ENCODE peak calls at places on chromosome 9, in ten cellular contexts. X is brain microvascular endothelial cell; N is fibroblast of mammary gland; M is body of pancreas; H is aorta; G is tibial artery; R is NB4; S is fibroblast of lung; B is naive thymus-derived CD4-positive, alpha-beta T cell; U is adipocyte. O is an unnamed sample.

GRCh38 chr9:121160025-121160424 is 41.6 kb downstream of the RAB14 start:
- DNase-seq in X (no peak), N (no peak), M (no peak), H (no peak), G (no peak), R (peak), S (no peak), B (no peak), U (no peak), O (no peak)

GRCh38 chr9:2234371-2234893 is 219.3 kb downstream of the SMARCA2 start:
- DNase-seq in X (no peak), N (no peak), M (no peak), H (no peak), G (no peak), R (peak), S (peak), B (no peak), U (peak), O (peak)

GRCh38 chr9:124411514-124412227 is 3.6 kb downstream of the PSMB7 start:
- DNase-seq in X (peak), N (peak), M (no peak), H (no peak), G (no peak), R (no peak), S (peak), B (no peak), U (peak), O (no peak)

GRCh38 chr9:21758540-21758939 is 43.9 kb upstream of the MTAP start:
- DNase-seq in X (no peak), N (peak), M (no peak), H (no peak), G (no peak), R (no peak), S (no peak), B (no peak), U (no peak), O (no peak)

GRCh38 chr9:115109486-115109885 is 8.5 kb downstream of the TNC start:
- DNase-seq in X (peak), N (peak), M (no peak), H (no peak), G (no peak), R (no peak), S (peak), B (no peak), U (peak), O (no peak)

GRCh38 chr9:136814725-136815421 is 7.1 kb downstream of the RABL6 start:
- DNase-seq in X (no peak), N (no peak), M (no peak), H (no peak), G (no peak), R (no peak), S (no peak), B (no peak), U (no peak), O (no peak)

GRCh38 chr9:136199391-136200288 is 5.3 kb downstream of the LHX3 start:
- DNase-seq in X (no peak), N (no peak), M (no peak), H (no peak), G (no peak), R (no peak), S (no peak), B (no peak), U (no peak), O (no peak)

GRCh38 chr9:125240649-125240999 is 519 bp downstream of the HSPA5 start:
- DNase-seq in X (no peak), N (peak), M (peak), H (peak), G (no peak), R (peak), S (peak), B (no peak), U (peak), O (no peak)

GRCh38 chr9:108743901-108744371 is 111.8 kb downstream of the ACTL7B start:
- DNase-seq in X (no peak), N (no peak), M (no peak), H (no peak), G (no peak), R (no peak), S (no peak), B (no peak), U (peak), O (no peak)

GRCh38 chr9:136941231-136942111 is 3.1 kb downstream of the FBXW5 start:
- DNase-seq in X (no peak), N (no peak), M (no peak), H (no peak), G (no peak), R (no peak), S (no peak), B (no peak), U (no peak), O (no peak)

GRCh38 chr9:120303519-120303918 is 276.4 kb downstream of the CDK5RAP2 start:
- DNase-seq in X (no peak), N (no peak), M (no peak), H (no peak), G (no peak), R (no peak), S (no peak), B (no peak), U (no peak), O (no peak)

GRCh38 chr9:99181621-99182020 is 40.1 kb downstream of the ALG2 start:
- DNase-seq in X (peak), N (peak), M (no peak), H (no peak), G (no peak), R (peak), S (peak), B (no peak), U (no peak), O (no peak)

GRCh38 chr9:17900604-17901003 is 321.7 kb downstream of the SH3GL2 start:
- DNase-seq in X (no peak), N (no peak), M (no peak), H (no peak), G (no peak), R (no peak), S (peak), B (no peak), U (no peak), O (no peak)

GRCh38 chr9:124486778-124487490 is 20.3 kb downstream of the NR5A1 start:
- DNase-seq in X (no peak), N (no peak), M (no peak), H (no peak), G (no peak), R (no peak), S (no peak), B (no peak), U (no peak), O (no peak)

GRCh38 chr9:130313103-130313858 is 47.7 kb downstream of the HMCN2 start:
- DNase-seq in X (no peak), N (no peak), M (no peak), H (peak), G (no peak), R (no peak), S (no peak), B (no peak), U (no peak), O (no peak)

GRCh38 chr9:95167998-95168397 is 149.5 kb downstream of the FANCC start:
- DNase-seq in X (peak), N (peak), M (peak), H (no peak), G (peak), R (peak), S (peak), B (peak), U (peak), O (no peak)

GRCh38 chr9:20358201-20358600 is 264.1 kb downstream of the MLLT3 start:
- DNase-seq in X (peak), N (peak), M (no peak), H (no peak), G (no peak), R (peak), S (peak), B (no peak), U (no peak), O (no peak)

GRCh38 chr9:117073539-117074336 is 341.1 kb downstream of the ASTN2 start:
- DNase-seq in X (peak), N (no peak), M (peak), H (no peak), G (no peak), R (peak), S (no peak), B (no peak), U (no peak), O (no peak)

GRCh38 chr9:136572003-136572595 is 26.3 kb upstream of the NOTCH1 start:
- DNase-seq in X (peak), N (no peak), M (no peak), H (no peak), G (no peak), R (no peak), S (peak), B (no peak), U (peak), O (no peak)

GRCh38 chr9:114072181-114073140 is 5.6 kb downstream of the AMBP start:
- DNase-seq in X (no peak), N (peak), M (peak), H (peak), G (peak), R (no peak), S (peak), B (no peak), U (peak), O (peak)

GRCh38 chr9:109817846-109818472 is 38.0 kb downstream of the PALM2AKAP2 start:
- DNase-seq in X (peak), N (peak), M (peak), H (peak), G (peak), R (peak), S (peak), B (no peak), U (peak), O (peak)

GRCh38 chr9:106830527-106831140 is 32.3 kb upstream of the ZNF462 start:
- DNase-seq in X (no peak), N (peak), M (peak), H (no peak), G (no peak), R (no peak), S (no peak), B (no peak), U (peak), O (peak)

GRCh38 chr9:16057541-16057940 is 504.7 kb downstream of the CCDC171 start:
- DNase-seq in X (no peak), N (no peak), M (no peak), H (no peak), G (no peak), R (no peak), S (no peak), B (no peak), U (no peak), O (no peak)

GRCh38 chr9:109166771-109167601 is at the start of gene FRRS1L:
- DNase-seq in X (no peak), N (no peak), M (no peak), H (no peak), G (no peak), R (no peak), S (no peak), B (no peak), U (peak), O (no peak)

GRCh38 chr9:9924369-9924768 is 688.4 kb downstream of the PTPRD start:
- DNase-seq in X (no peak), N (peak), M (no peak), H (no peak), G (no peak), R (no peak), S (peak), B (no peak), U (no peak), O (no peak)

GRCh38 chr9:72894342-72894741 is 58.5 kb downstream of the ALDH1A1 start:
- DNase-seq in X (peak), N (peak), M (no peak), H (no peak), G (no peak), R (no peak), S (peak), B (no peak), U (peak), O (no peak)

GRCh38 chr9:127856094-127856740 is 1.8 kb upstream of the ENG start:
- DNase-seq in X (no peak), N (no peak), M (no peak), H (no peak), G (no peak), R (no peak), S (no peak), B (no peak), U (no peak), O (no peak)

GRCh38 chr9:127855522-127855921 is 1.1 kb upstream of the ENG start:
- DNase-seq in X (no peak), N (no peak), M (no peak), H (no peak), G (no peak), R (no peak), S (no peak), B (no peak), U (no peak), O (no peak)

GRCh38 chr9:127854169-127854833 is at the start of gene ENG:
- DNase-seq in X (peak), N (peak), M (peak), H (peak), G (peak), R (no peak), S (peak), B (no peak), U (peak), O (peak)

GRCh38 chr9:127852829-127853228 is 1.6 kb downstream of the ENG start:
- DNase-seq in X (no peak), N (no peak), M (no peak), H (no peak), G (no peak), R (no peak), S (no peak), B (no peak), U (no peak), O (no peak)

GRCh38 chr9:127853312-127854168 is 918 bp downstream of the ENG start:
- DNase-seq in X (no peak), N (no peak), M (no peak), H (no peak), G (no peak), R (no peak), S (peak), B (no peak), U (peak), O (no peak)
- H3K4me3 ChIP-seq in X (peak), N (peak), M (no peak), H (peak), G (peak), R (no peak), S (peak), B (peak), U (peak), O (peak)

DNA sequence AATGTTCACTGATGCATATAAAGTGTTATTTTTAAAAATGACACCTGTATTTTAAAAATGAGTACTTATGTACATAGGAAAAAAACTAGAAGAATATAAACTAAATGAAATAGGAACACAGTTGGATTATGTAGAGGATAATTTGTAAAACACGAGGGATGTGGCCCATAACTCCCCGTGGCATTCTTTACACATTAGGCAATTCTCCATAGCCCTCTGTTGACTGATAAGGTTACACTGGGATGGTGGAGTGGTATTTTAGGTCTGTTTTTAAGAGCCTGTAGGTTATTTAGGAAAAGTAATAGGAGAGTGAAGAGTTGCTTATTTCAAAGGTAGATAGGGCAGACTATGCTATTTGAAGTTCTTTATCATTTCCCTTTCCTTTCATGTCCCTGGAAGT is 1.8 kb downstream of the CAVIN4 start:
- DNase-seq in X (peak), N (no peak), M (no peak), H (no peak), G (no peak), R (no peak), S (no peak), B (no peak), U (peak), O (no peak)
- H3K4me3 ChIP-seq in X (no peak), N (no peak), M (no peak), H (no peak), G (no peak), R (no peak), S (no peak), B (no peak), U (peak), O (no peak)

GRCh38 chr9:27429436-27429835 is 94.7 kb upstream of the IFNK start:
- DNase-seq in X (no peak), N (no peak), M (no peak), H (no peak), G (no peak), R (no peak), S (no peak), B (no peak), U (no peak), O (no peak)

GRCh38 chr9:27431573-27431972 is 92.5 kb upstream of the IFNK start:
- DNase-seq in X (no peak), N (no peak), M (no peak), H (no peak), G (no peak), R (no peak), S (peak), B (no peak), U (no peak), O (no peak)

GRCh38 chr9:27429917-27430316 is 94.2 kb upstream of the IFNK start:
- DNase-seq in X (no peak), N (no peak), M (no peak), H (no peak), G (no peak), R (no peak), S (no peak), B (no peak), U (no peak), O (no peak)

GRCh38 chr9:27432308-27432707 is 91.8 kb upstream of the IFNK start:
- DNase-seq in X (no peak), N (no peak), M (no peak), H (no peak), G (no peak), R (no peak), S (no peak), B (no peak), U (no peak), O (no peak)

GRCh38 chr9:27430754-27431540 is 93.1 kb upstream of the IFNK start:
- DNase-seq in X (no peak), N (no peak), M (no peak), H (no peak), G (no peak), R (no peak), S (no peak), B (no peak), U (no peak), O (no peak)
- H3K4me3 ChIP-seq in X (no peak), N (no peak), M (no peak), H (no peak), G (no peak), R (no peak), S (no peak), B (no peak), U (no peak), O (no peak)

DNA sequence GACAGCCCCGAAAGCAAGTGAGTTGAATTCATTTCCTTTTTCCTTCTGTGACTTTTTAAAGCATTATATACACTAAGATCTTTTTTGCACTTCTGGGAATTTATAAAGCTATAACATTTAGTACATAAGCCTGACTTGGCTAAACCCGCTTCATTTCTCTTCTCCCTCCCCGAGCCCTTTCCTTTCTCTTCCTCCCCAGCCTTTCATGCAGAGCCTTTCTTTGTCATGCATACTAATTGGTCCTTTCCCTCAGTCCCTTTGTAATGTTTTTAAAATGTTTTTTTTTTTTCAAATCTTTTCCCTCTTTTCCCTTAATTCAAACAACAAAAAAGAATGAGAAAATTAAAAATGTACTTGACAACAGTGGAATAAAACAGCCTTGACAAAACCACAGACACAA is 246.4 kb downstream of the PSAT1 start:
- DNase-seq in X (no peak), N (no peak), M (no peak), H (no peak), G (no peak), R (no peak), S (no peak), B (no peak), U (no peak), O (no peak)
- H3K4me3 ChIP-seq in X (no peak), N (no peak), M (no peak), H (no peak), G (no peak), R (no peak), S (no peak), B (no peak), U (no peak), O (no peak)

GRCh38 chr9:134455951-134456739 is 129.9 kb downstream of the RXRA start:
- DNase-seq in X (peak), N (peak), M (peak), H (peak), G (peak), R (peak), S (peak), B (peak), U (peak), O (peak)

GRCh38 chr9:134457321-134457923 is 131.2 kb downstream of the RXRA start:
- DNase-seq in X (no peak), N (no peak), M (no peak), H (no peak), G (no peak), R (no peak), S (no peak), B (no peak), U (no peak), O (no peak)

GRCh38 chr9:134458111-134458845 is 132.0 kb downstream of the RXRA start:
- DNase-seq in X (no peak), N (peak), M (no peak), H (peak), G (no peak), R (no peak), S (peak), B (no peak), U (peak), O (no peak)

GRCh38 chr9:134455537-134455936 is 129.3 kb downstream of the RXRA start:
- DNase-seq in X (no peak), N (no peak), M (no peak), H (peak), G (no peak), R (no peak), S (no peak), B (no peak), U (no peak), O (no peak)

DNA sequence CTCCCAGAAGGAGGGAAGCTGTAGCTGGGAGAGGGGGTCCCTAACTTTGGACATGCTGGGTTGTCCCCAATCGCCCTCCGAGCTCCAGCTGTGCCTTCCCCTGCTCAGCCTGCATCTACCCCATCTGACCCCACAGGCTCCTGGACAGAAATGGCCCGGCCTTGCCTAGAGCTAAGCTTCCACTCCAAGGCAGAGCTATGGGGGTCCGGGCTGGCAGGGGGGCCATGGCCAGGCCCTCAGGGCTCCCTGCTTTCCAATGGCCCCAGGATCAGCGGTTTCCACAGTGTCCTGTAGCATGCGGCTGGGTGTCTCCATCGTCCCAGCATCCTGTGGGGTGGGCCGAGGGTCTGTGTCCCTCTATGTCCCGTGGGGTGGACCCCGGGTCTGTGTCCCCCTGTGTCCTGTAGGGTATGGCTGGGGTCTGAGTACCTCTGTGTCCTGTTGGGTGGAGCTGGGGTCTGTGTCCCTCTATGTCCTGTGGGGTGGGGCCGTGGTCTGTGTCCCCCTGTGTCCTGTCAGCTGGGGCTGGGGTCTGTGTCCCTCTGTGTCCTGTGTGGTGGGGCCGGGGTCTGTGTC is 130.6 kb downstream of the RXRA start:
- DNase-seq in X (no peak), N (no peak), M (no peak), H (no peak), G (no peak), R (no peak), S (no peak), B (no peak), U (no peak), O (no peak)
- H3K4me3 ChIP-seq in X (no peak), N (no peak), M (no peak), H (no peak), G (peak), R (no peak), S (no peak), B (peak), U (no peak), O (peak)

GRCh38 chr9:131334568-131335105 is 45.1 kb downstream of the PLPP7 start:
- DNase-seq in X (no peak), N (peak), M (no peak), H (peak), G (peak), R (no peak), S (peak), B (no peak), U (peak), O (peak)
- H3K4me3 ChIP-seq in X (no peak), N (no peak), M (no peak), H (no peak), G (no peak), R (no peak), S (no peak), B (no peak), U (no peak), O (no peak)